ENCODE peak calls at places on chromosomes 1 and 21, in five cellular contexts. C is activated T-helper 1 cell treated with anti-CD3 and anti-CD28 coated beads, Interleukin-2, amount 50 U/mL, for 16 hours; A is fibroblast of mammary gland; N is skeletal muscle cell; I is fibroblast of lung. U is an unnamed sample.

GRCh38 chr1:162072770-162073169 is 3.3 kb downstream of the NOS1AP start:
- DNase-seq in C (no peak), A (no peak), N (no peak), I (no peak), U (no peak)

GRCh38 chr1:196516373-196516772 is 91.9 kb downstream of the KCNT2 start:
- DNase-seq in C (no peak), A (no peak), N (no peak), I (peak; percentile 46), U (no peak)

GRCh38 chr1:43952731-43953350 is 6.1 kb downstream of the IPO13 start:
- DNase-seq in C (no peak), A (no peak), N (no peak), I (no peak), U (no peak)

GRCh38 chr1:19689856-19690255 is 25.2 kb downstream of the HTR6 start:
- DNase-seq in C (no peak), A (no peak), N (no peak), I (no peak), U (no peak)

GRCh38 chr1:157090196-157090647 is 9.4 kb downstream of the ETV3L start:
- DNase-seq in C (peak; percentile 82), A (peak; percentile 91), N (peak; percentile 65), I (peak; percentile 76), U (peak; percentile 95)

GRCh38 chr1:47793563-47793962 is 203.6 kb downstream of the TRABD2B start:
- DNase-seq in C (no peak), A (no peak), N (no peak), I (no peak), U (no peak)

GRCh38 chr1:44970317-44970716 is 16.1 kb downstream of the EIF2B3 start:
- DNase-seq in C (no peak), A (no peak), N (no peak), I (peak; percentile 85), U (no peak)

GRCh38 chr1:61253059-61253735 is 170.8 kb downstream of the NFIA start:
- DNase-seq in C (no peak), A (peak; percentile 80), N (peak; percentile 63), I (peak; percentile 8), U (peak; percentile 31)

GRCh38 chr1:2875677-2876531 is 74.4 kb upstream of the TTC34 start:
- DNase-seq in C (no peak), A (no peak), N (no peak), I (no peak), U (no peak)

GRCh38 chr1:229344139-229344538 is 1.3 kb upstream of the CCSAP start:
- DNase-seq in C (no peak), A (peak; percentile 55), N (no peak), I (peak; percentile 20), U (no peak)

GRCh38 chr1:97186381-97186780 is 464.8 kb downstream of the PTBP2 start:
- DNase-seq in C (no peak), A (peak; percentile 22), N (no peak), I (no peak), U (peak; percentile 41)

GRCh38 chr21:38813554-38813953 is 7.8 kb downstream of the ETS2 start:
- DNase-seq in C (no peak), A (no peak), N (no peak), I (peak; percentile 13), U (peak; percentile 62)

GRCh38 chr1:53893999-53894636 is at the start of gene DIO1:
- DNase-seq in C (no peak), A (no peak), N (no peak), I (no peak), U (no peak)

GRCh38 chr1:185050823-185051451 is 5.6 kb downstream of the RNF2 start:
- DNase-seq in C (no peak), A (peak; percentile 14), N (no peak), I (no peak), U (peak; percentile 64)

GRCh38 chr1:41399148-41399795 is 38.0 kb downstream of the FOXO6 start:
- DNase-seq in C (no peak), A (no peak), N (no peak), I (no peak), U (no peak)

GRCh38 chr1:56070601-56071000 is 508.8 kb downstream of the PLPP3 start:
- DNase-seq in C (no peak), A (peak; percentile 95), N (no peak), I (peak; percentile 55), U (no peak)

GRCh38 chr1:50620680-50621329 is 197.6 kb upstream of the DMRTA2 start:
- DNase-seq in C (no peak), A (peak; percentile 18), N (no peak), I (peak; percentile 56), U (no peak)

GRCh38 chr1:192445849-192446489 is 129.2 kb downstream of the RGS21 start:
- DNase-seq in C (peak; percentile 20), A (peak; percentile 63), N (no peak), I (peak; percentile 40), U (peak; percentile 77)

GRCh38 chr1:67013573-67013972 is 40.4 kb downstream of the SLC35D1 start:
- DNase-seq in C (no peak), A (peak; percentile 67), N (no peak), I (peak; percentile 88), U (no peak)

GRCh38 chr1:89905391-89906058 is 84.7 kb downstream of the LRRC8D start:
- DNase-seq in C (no peak), A (peak; percentile 41), N (no peak), I (peak; percentile 17), U (no peak)

GRCh38 chr1:118339431-118340146 is 154.6 kb upstream of the SPAG17 start:
- DNase-seq in C (no peak), A (peak; percentile 53), N (no peak), I (peak; percentile 15), U (no peak)

U was measured in A673.